ENCODE peak calls at places on chromosomes 13 and 19, in eight cellular contexts. I is neural progenitor cell; Q is NCI-H510A; B is choroid plexus epithelial cell; F is naive thymus-derived CD4-positive, alpha-beta T cell; O is hippocampal formation; T is activated naive CD8-positive, alpha-beta T cell treated with anti-CD3 and anti-CD28 coated beads for 36 hours; K is anterior cingulate cortex. L is an unnamed sample.

GRCh38 chr19:31269425-31270127 is 79.7 kb downstream of the TSHZ3 start:
- DNase-seq in I (no peak), T (no peak), Q (no peak), O (no peak), F (no peak), K (no peak), B (no peak), L (no peak)

GRCh38 chr13:76846363-76846762 is 39.8 kb downstream of the KCTD12 start:
- DNase-seq in F (no peak), T (no peak), I (no peak), Q (no peak), O (no peak), B (no peak), K (no peak), L (no peak)

GRCh38 chr13:47135800-47136658 is 239.2 kb upstream of the HTR2A start:
- DNase-seq in Q (no peak), K (no peak), B (no peak), O (no peak), I (no peak), T (no peak), F (no peak), L (no peak)

GRCh38 chr19:14004619-14005380 is 1.3 kb downstream of the RFX1 start:
- DNase-seq in I (no peak), B (peak), F (no peak), K (peak), Q (no peak), T (no peak), O (peak), L (no peak)

GRCh38 chr13:43303040-43303729 is 279.8 kb downstream of the DNAJC15 start:
- DNase-seq in O (peak), T (peak), B (peak), I (peak), Q (no peak), K (peak), F (no peak), L (no peak)

GRCh38 chr13:75223981-75224742 is 257.8 kb downstream of the TBC1D4 start:
- DNase-seq in F (no peak), T (no peak), O (no peak), Q (no peak), I (no peak), K (no peak), B (no peak), L (no peak)

GRCh38 chr13:42266464-42266863 is 5.5 kb upstream of the AKAP11 start:
- DNase-seq in Q (no peak), I (no peak), K (no peak), T (no peak), F (no peak), B (peak), O (no peak), L (no peak)

GRCh38 chr19:49689133-49690072 is at the start of gene ADM5:
- DNase-seq in F (peak), K (peak), I (peak), B (no peak), T (peak), Q (peak), O (peak), L (no peak)

GRCh38 chr19:49613374-49613773 is 22.4 kb downstream of the PRR12 start:
- DNase-seq in F (no peak), O (no peak), Q (no peak), T (no peak), I (no peak), K (no peak), B (no peak), L (no peak)

GRCh38 chr13:49256841-49257240 is 9.1 kb downstream of the CDADC1 start:
- DNase-seq in Q (no peak), I (no peak), T (no peak), K (no peak), F (no peak), B (peak), O (no peak), L (no peak)

GRCh38 chr13:79445968-79446645 is 34.8 kb upstream of the NDFIP2 start:
- DNase-seq in I (peak), K (no peak), F (peak), O (no peak), Q (no peak), B (no peak), T (no peak), L (no peak)

GRCh38 chr13:108947551-108948030 is 318.2 kb downstream of the MYO16 start:
- DNase-seq in B (peak), F (no peak), Q (no peak), I (no peak), O (no peak), T (no peak), K (no peak), L (no peak)

GRCh38 chr19:4930664-4931063 is 21.4 kb downstream of the UHRF1 start:
- DNase-seq in T (no peak), F (no peak), I (no peak), B (no peak), O (no peak), Q (no peak), K (no peak), L (no peak)

GRCh38 chr19:35309481-35310279 is 17.7 kb downstream of the MAG start:
- DNase-seq in B (peak), Q (no peak), I (no peak), K (no peak), T (no peak), F (no peak), O (no peak), L (no peak)

GRCh38 chr19:53670345-53670744 is 38.5 kb downstream of the DPRX start:
- DNase-seq in B (no peak), I (no peak), O (no peak), F (no peak), T (no peak), Q (no peak), K (no peak), L (no peak)

GRCh38 chr13:76522083-76522755 is 364.0 kb downstream of the KCTD12 start:
- DNase-seq in O (no peak), K (no peak), F (no peak), I (no peak), Q (no peak), T (no peak), B (peak), L (no peak)

GRCh38 chr19:47111081-47111589 is 2.4 kb downstream of the ZC3H4 start:
- DNase-seq in O (peak), F (peak), K (no peak), T (peak), I (peak), Q (no peak), B (peak), L (no peak)

GRCh38 chr13:113785051-113786010 is 26.3 kb downstream of the TMEM255B start:
- DNase-seq in T (no peak), F (no peak), K (no peak), O (no peak), B (peak), Q (no peak), I (no peak), L (no peak)

GRCh38 chr13:37443538-37443937 is 155.0 kb downstream of the POSTN start:
- DNase-seq in Q (no peak), T (no peak), O (no peak), F (no peak), I (no peak), K (no peak), B (peak), L (no peak)

GRCh38 chr13:51317262-51317661 is 22.2 kb upstream of the SERPINE3 start:
- DNase-seq in K (no peak), B (no peak), Q (no peak), I (no peak), O (no peak), F (no peak), T (no peak), L (no peak)

GRCh38 chr13:24563087-24563486 is 50.5 kb upstream of the PARP4 start:
- DNase-seq in F (no peak), K (no peak), B (no peak), Q (no peak), O (no peak), T (no peak), I (no peak), L (no peak)

GRCh38 chr13:35765941-35766340 is 289.5 kb upstream of the MAB21L1 start:
- DNase-seq in K (no peak), I (no peak), Q (no peak), B (no peak), O (no peak), T (no peak), F (no peak), L (no peak)

GRCh38 chr19:50275577-50276368 is 53.4 kb downstream of the KCNC3 start:
- DNase-seq in K (no peak), F (no peak), O (no peak), T (no peak), I (no peak), B (no peak), Q (no peak), L (no peak)

GRCh38 chr13:21130116-21130515 is 46.2 kb downstream of the SKA3 start:
- DNase-seq in T (no peak), I (peak), K (no peak), F (no peak), B (no peak), O (no peak), Q (no peak), L (no peak)

GRCh38 chr19:7251502-7251901 is 42.7 kb downstream of the INSR start:
- DNase-seq in F (no peak), Q (no peak), O (no peak), K (no peak), B (no peak), T (peak), I (no peak), L (no peak)

GRCh38 chr13:52414051-52414450 is 8.1 kb upstream of the THSD1 start:
- DNase-seq in O (no peak), I (no peak), Q (no peak), K (no peak), T (no peak), B (no peak), F (no peak), L (no peak)

GRCh38 chr13:31050486-31051400 is 111.0 kb downstream of the HSPH1 start:
- DNase-seq in Q (no peak), T (no peak), I (peak), K (no peak), O (no peak), F (no peak), B (peak), L (no peak)